ENCODE peak calls at places on chromosomes 5 and 9, in six cellular contexts. One of them, this sample, is unnamed. For H3K4me1, the result is how much of the 10 kb centered on the place peaks cover.

GRCh38 chr9:122016789-122017188 is 76.3 kb downstream of the TTLL11 start:
- DNase-seq in IMR-90: no peak
- DNase-seq in body of pancreas: no peak
- DNase-seq in astrocyte: no peak
- DNase-seq in lower lobe of right lung: no peak
- DNase-seq in adrenal gland: no peak
- DNase-seq in this sample: no peak

GRCh38 chr5:160467555-160468418 is 46.1 kb downstream of the PTTG1 start:
- DNase-seq in IMR-90: peak
- DNase-seq in body of pancreas: peak
- DNase-seq in astrocyte: peak
- DNase-seq in lower lobe of right lung: peak
- DNase-seq in adrenal gland: peak
- DNase-seq in this sample: peak

GRCh38 chr9:33106827-33107621 is 30.6 kb upstream of the SMU1 start:
- DNase-seq in IMR-90: peak
- DNase-seq in body of pancreas: peak
- DNase-seq in astrocyte: peak
- DNase-seq in lower lobe of right lung: no peak
- DNase-seq in adrenal gland: peak
- DNase-seq in this sample: peak

GRCh38 chr5:39675676-39676075 is 250.9 kb upstream of the DAB2 start:
- DNase-seq in IMR-90: no peak
- DNase-seq in body of pancreas: no peak
- DNase-seq in astrocyte: no peak
- DNase-seq in lower lobe of right lung: no peak
- DNase-seq in adrenal gland: no peak
- DNase-seq in this sample: no peak

GRCh38 chr5:59042683-59043082 is 459.8 kb downstream of the RAB3C start:
- DNase-seq in IMR-90: no peak
- DNase-seq in body of pancreas: no peak
- DNase-seq in astrocyte: peak
- DNase-seq in lower lobe of right lung: no peak
- DNase-seq in adrenal gland: no peak
- DNase-seq in this sample: no peak

GRCh38 chr5:138339086-138339456 is 1.0 kb downstream of the FAM53C start:
- DNase-seq in IMR-90: no peak
- DNase-seq in body of pancreas: peak
- DNase-seq in astrocyte: no peak
- DNase-seq in lower lobe of right lung: no peak
- DNase-seq in adrenal gland: no peak
- DNase-seq in this sample: no peak

GRCh38 chr5:143172736-143173135 is 230.8 kb downstream of the NR3C1 start:
- DNase-seq in IMR-90: no peak
- DNase-seq in body of pancreas: no peak
- DNase-seq in astrocyte: no peak
- DNase-seq in lower lobe of right lung: no peak
- DNase-seq in adrenal gland: no peak
- DNase-seq in this sample: no peak

GRCh38 chr9:978117-978830 is 1.8 kb downstream of the DMRT3 start:
- DNase-seq in IMR-90: no peak
- DNase-seq in body of pancreas: no peak
- DNase-seq in astrocyte: no peak
- DNase-seq in lower lobe of right lung: no peak
- DNase-seq in adrenal gland: no peak
- DNase-seq in this sample: no peak

GRCh38 chr5:98432378-98432777 is 341.1 kb upstream of the RGMB start:
- DNase-seq in IMR-90: no peak
- DNase-seq in body of pancreas: no peak
- DNase-seq in astrocyte: no peak
- DNase-seq in lower lobe of right lung: no peak
- DNase-seq in adrenal gland: no peak
- DNase-seq in this sample: no peak

GRCh38 chr9:121612511-121612998 is 38.9 kb upstream of the DAB2IP start:
- DNase-seq in IMR-90: no peak
- DNase-seq in body of pancreas: no peak
- DNase-seq in astrocyte: no peak
- DNase-seq in lower lobe of right lung: peak
- DNase-seq in adrenal gland: no peak
- DNase-seq in this sample: no peak

GRCh38 chr5:1347571-1347970 is 2.7 kb upstream of the CLPTM1L start:
- DNase-seq in IMR-90: no peak
- DNase-seq in body of pancreas: no peak
- DNase-seq in astrocyte: no peak
- DNase-seq in lower lobe of right lung: no peak
- DNase-seq in adrenal gland: no peak
- DNase-seq in this sample: no peak

GRCh38 chr9:128001411-128002298 is 20.9 kb upstream of the EEIG1 start:
- DNase-seq in IMR-90: peak
- DNase-seq in body of pancreas: no peak
- DNase-seq in astrocyte: peak
- DNase-seq in lower lobe of right lung: no peak
- DNase-seq in adrenal gland: peak
- DNase-seq in this sample: peak

GRCh38 chr5:10111575-10111974 is 138.1 kb downstream of the ATPSCKMT start:
- DNase-seq in IMR-90: peak
- DNase-seq in body of pancreas: no peak
- DNase-seq in astrocyte: peak
- DNase-seq in lower lobe of right lung: no peak
- DNase-seq in adrenal gland: no peak
- DNase-seq in this sample: peak

GRCh38 chr5:26329562-26330189 is 708.7 kb downstream of the CDH9 start:
- DNase-seq in IMR-90: no peak
- DNase-seq in body of pancreas: no peak
- DNase-seq in astrocyte: no peak
- DNase-seq in lower lobe of right lung: no peak
- DNase-seq in adrenal gland: no peak
- DNase-seq in this sample: no peak

GRCh38 chr5:155906046-155906445 is 420.9 kb upstream of the SGCD start:
- DNase-seq in IMR-90: no peak
- DNase-seq in body of pancreas: no peak
- DNase-seq in astrocyte: no peak
- DNase-seq in lower lobe of right lung: no peak
- DNase-seq in adrenal gland: no peak
- DNase-seq in this sample: no peak
- TF ChIP-seq CTCF in IMR-90: no peak
- TF ChIP-seq CTCF in body of pancreas: no peak
- TF ChIP-seq CTCF in astrocyte: no peak
- TF ChIP-seq CTCF in lower lobe of right lung: no peak
- TF ChIP-seq CTCF in adrenal gland: no peak
- TF ChIP-seq CTCF in this sample: no peak

DNA sequence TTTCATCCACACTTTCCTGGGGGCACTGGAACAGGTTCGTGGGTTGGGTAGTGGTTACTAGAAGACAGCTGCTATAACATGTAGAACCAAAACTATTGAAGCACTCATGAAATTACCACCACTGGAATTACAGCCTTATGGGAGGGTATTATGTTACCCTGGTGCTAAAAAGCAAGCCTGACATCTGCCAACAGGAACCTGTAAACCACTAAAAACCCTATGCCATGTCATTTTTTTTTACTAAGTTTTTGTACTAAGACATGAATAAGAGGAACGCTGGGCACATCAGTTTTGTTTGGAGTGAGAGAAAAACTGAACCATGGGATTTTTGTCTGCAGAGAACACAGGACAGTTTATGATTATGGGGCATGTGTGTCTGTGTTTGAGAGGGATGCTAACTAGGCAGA is 4.8 kb upstream of the CCL28 start:
- DNase-seq in IMR-90: no peak
- DNase-seq in body of pancreas: no peak
- DNase-seq in astrocyte: no peak
- DNase-seq in lower lobe of right lung: no peak
- DNase-seq in adrenal gland: no peak
- DNase-seq in this sample: no peak
- H3K4me1 ChIP-seq in IMR-90: under half
- H3K4me1 ChIP-seq in body of pancreas: under half
- H3K4me1 ChIP-seq in astrocyte: under half
- H3K4me1 ChIP-seq in lower lobe of right lung: under half
- H3K4me1 ChIP-seq in adrenal gland: under half
- H3K4me1 ChIP-seq in this sample: under half

DNA sequence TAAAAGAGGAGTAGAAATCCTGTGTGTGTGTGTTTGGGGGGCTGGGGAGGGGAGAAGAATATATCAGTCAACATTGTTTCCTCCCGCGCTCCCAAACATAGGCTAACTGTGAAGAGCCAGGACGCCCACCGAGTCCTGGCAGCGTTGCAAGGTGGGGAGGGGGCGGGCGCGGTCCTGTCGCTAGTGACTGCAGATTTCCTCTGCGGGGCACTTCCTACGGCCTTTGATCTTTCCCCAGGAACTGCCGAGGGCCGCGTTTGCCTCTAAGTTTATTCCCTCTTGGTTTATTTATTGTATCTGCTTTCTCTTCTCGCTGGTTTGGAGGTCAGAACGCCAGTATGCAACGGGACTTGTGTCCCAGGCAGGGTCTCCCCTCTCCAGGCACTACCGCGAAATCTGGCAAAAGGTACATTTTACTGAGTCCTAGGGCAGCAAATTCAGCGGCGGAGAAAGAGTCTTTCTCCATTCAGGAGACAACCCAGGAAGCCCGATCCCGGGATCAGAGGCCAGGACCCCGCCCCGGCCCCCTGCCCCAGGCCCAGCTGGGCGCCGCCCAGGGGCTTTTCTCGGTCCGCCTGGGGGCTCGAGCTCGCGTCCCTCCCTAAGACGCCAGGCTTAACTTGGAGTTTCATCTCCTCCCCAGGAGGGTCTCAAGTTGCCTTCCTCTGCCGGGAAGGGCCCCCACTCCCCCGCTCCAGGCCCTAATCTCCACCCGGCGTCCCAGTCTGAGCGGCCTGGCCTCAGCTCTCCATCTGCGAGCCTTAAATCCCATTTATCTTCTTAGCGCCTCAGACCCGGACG is 923 bp upstream of the EGFLAM start:
- DNase-seq in IMR-90: no peak
- DNase-seq in body of pancreas: no peak
- DNase-seq in astrocyte: no peak
- DNase-seq in lower lobe of right lung: no peak
- DNase-seq in adrenal gland: no peak
- DNase-seq in this sample: no peak
- H3K4me3 ChIP-seq in IMR-90: no peak
- H3K4me3 ChIP-seq in body of pancreas: no peak
- H3K4me3 ChIP-seq in astrocyte: no peak
- H3K4me3 ChIP-seq in lower lobe of right lung: peak
- H3K4me3 ChIP-seq in adrenal gland: no peak
- H3K4me3 ChIP-seq in this sample: no peak

DNA sequence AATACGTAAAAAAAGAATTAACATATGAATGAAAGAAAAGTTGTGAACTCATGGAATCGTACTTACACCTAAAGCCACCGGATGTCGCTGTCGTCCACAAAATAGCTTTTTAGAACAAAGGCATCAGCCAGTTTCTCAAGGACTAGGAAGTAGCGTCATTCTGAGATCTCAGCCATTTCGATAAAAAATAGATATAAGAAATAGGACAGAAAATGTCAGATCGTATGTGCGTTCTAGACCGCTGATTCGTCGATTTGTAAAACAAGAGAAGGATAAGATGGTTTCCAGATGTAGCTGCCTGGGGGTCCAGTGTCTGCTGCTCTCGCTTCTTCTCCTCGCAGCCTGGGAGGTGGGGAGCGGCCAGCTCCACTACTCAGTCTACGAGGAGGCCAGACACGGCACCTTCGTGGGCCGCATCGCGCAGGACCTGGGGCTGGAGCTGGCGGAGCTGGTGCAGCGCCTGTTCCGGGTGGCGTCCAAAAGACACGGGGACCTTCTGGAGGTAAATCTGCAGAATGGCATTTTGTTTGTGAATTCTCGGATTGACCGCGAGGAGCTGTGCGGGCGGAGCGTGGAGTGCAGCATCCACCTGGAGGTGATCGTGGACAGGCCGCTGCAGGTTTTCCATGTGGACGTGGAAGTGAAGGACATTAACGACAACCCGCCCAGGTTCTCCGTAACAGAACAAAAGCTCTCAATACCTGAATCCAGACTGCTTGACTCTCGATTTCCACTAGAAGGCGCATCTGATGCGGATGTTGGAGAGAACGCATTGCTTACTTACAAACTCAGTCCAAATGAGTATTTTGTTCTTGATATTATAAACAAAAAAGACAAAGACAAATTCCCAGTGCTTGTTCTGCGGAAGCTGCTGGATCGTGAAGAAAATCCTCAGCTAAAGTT is at the start of gene PCDHA10:
- DNase-seq in IMR-90: no peak
- DNase-seq in body of pancreas: peak
- DNase-seq in astrocyte: no peak
- DNase-seq in lower lobe of right lung: no peak
- DNase-seq in adrenal gland: no peak
- DNase-seq in this sample: peak
- TF ChIP-seq CTCF in IMR-90: no peak
- TF ChIP-seq CTCF in body of pancreas: no peak
- TF ChIP-seq CTCF in astrocyte: no peak
- TF ChIP-seq CTCF in lower lobe of right lung: peak
- TF ChIP-seq CTCF in adrenal gland: peak
- TF ChIP-seq CTCF in this sample: peak

GRCh38 chr9:4662989-4663792 is 1.1 kb downstream of the PLPP6 start:
- DNase-seq in IMR-90: peak
- DNase-seq in body of pancreas: peak
- DNase-seq in astrocyte: no peak
- DNase-seq in lower lobe of right lung: no peak
- DNase-seq in adrenal gland: no peak
- DNase-seq in this sample: no peak
- H3K4me1 ChIP-seq in IMR-90: under half
- H3K4me1 ChIP-seq in body of pancreas: half or more
- H3K4me1 ChIP-seq in astrocyte: under half
- H3K4me1 ChIP-seq in lower lobe of right lung: under half
- H3K4me1 ChIP-seq in adrenal gland: under half
- H3K4me1 ChIP-seq in this sample: under half

GRCh38 chr9:116154976-116155699 is 1.5 kb downstream of the PAPPA start:
- DNase-seq in IMR-90: peak
- DNase-seq in body of pancreas: no peak
- DNase-seq in astrocyte: peak
- DNase-seq in lower lobe of right lung: no peak
- DNase-seq in adrenal gland: no peak
- DNase-seq in this sample: no peak
- H3K4me3 ChIP-seq in IMR-90: peak
- H3K4me3 ChIP-seq in body of pancreas: no peak
- H3K4me3 ChIP-seq in astrocyte: peak
- H3K4me3 ChIP-seq in lower lobe of right lung: peak
- H3K4me3 ChIP-seq in adrenal gland: no peak
- H3K4me3 ChIP-seq in this sample: no peak

GRCh38 chr5:68261174-68262021 is 45.8 kb downstream of the PIK3R1 start:
- DNase-seq in IMR-90: peak
- DNase-seq in body of pancreas: no peak
- DNase-seq in astrocyte: peak
- DNase-seq in lower lobe of right lung: no peak
- DNase-seq in adrenal gland: no peak
- DNase-seq in this sample: no peak
- TF ChIP-seq CTCF in IMR-90: peak
- TF ChIP-seq CTCF in body of pancreas: no peak
- TF ChIP-seq CTCF in astrocyte: peak
- TF ChIP-seq CTCF in lower lobe of right lung: peak
- TF ChIP-seq CTCF in adrenal gland: no peak
- TF ChIP-seq CTCF in this sample: peak

DNA sequence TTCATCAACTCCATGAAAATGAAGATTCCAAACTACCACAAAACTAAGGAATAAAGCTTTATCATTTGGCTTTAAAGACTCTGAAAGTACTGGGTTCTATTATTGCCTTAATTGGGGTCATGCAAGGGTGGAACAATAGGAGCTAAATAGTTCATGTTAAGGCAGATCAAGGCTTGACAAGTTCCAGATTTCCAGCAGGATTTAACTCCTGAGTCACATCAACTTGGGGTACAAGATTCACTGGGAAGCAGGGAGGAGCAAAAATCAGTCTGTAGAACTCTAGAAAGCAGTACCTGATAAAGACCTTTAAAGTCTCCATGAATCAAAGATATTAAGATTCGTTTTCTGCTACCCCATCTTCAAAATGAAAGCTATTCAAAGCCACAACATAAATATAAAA is 41.9 kb upstream of the GLRX start:
- DNase-seq in IMR-90: no peak
- DNase-seq in body of pancreas: no peak
- DNase-seq in astrocyte: no peak
- DNase-seq in lower lobe of right lung: no peak
- DNase-seq in adrenal gland: no peak
- DNase-seq in this sample: no peak
- H3K4me1 ChIP-seq in IMR-90: under half
- H3K4me1 ChIP-seq in body of pancreas: under half
- H3K4me1 ChIP-seq in astrocyte: under half
- H3K4me1 ChIP-seq in lower lobe of right lung: under half
- H3K4me1 ChIP-seq in adrenal gland: under half
- H3K4me1 ChIP-seq in this sample: under half

This sample was measured in BE2C.